ENCODE peak calls at places on chromosome 3, in five cellular contexts. Q is HepG2, D is HCT116, K is H1, R is K562. P is an unnamed sample.

GRCh38 chr3:78895528-78895927 is 872.3 kb downstream of the ROBO1 start:
- DNase-seq in Q (no peak), K (no peak), R (no peak), D (no peak), P (no peak)

GRCh38 chr3:43870844-43871626 is 180.3 kb downstream of the ABHD5 start:
- DNase-seq in K (peak; percentile 17), Q (no peak), R (no peak), D (no peak), P (no peak)

GRCh38 chr3:171980578-171981270 is 58.7 kb upstream of the FNDC3B start:
- DNase-seq in R (peak; percentile 56), K (no peak), Q (no peak), D (no peak), P (no peak)

GRCh38 chr3:194687638-194688206 is 2.0 kb downstream of the FAM43A start:
- DNase-seq in Q (no peak), K (peak; percentile 84), D (no peak), R (no peak), P (no peak)

GRCh38 chr3:5001135-5001534 is 21.9 kb downstream of the BHLHE40 start:
- DNase-seq in Q (no peak), R (no peak), K (no peak), D (no peak), P (no peak)

GRCh38 chr3:43223670-43224364 is 62.5 kb upstream of the SNRK start:
- DNase-seq in Q (no peak), D (no peak), K (no peak), R (no peak), P (no peak)

GRCh38 chr3:157530637-157531300 is 27.6 kb upstream of the VEPH1 start:
- DNase-seq in Q (no peak), K (no peak), D (no peak), R (no peak), P (no peak)

GRCh38 chr3:107938128-107938527 is 152.7 kb downstream of the CD47 start:
- DNase-seq in K (no peak), Q (peak; percentile 4), R (peak; percentile 5), D (peak; percentile 21), P (no peak)

GRCh38 chr3:48709051-48709461 is 8.0 kb downstream of the IP6K2 start:
- DNase-seq in K (no peak), D (no peak), R (no peak), Q (no peak), P (no peak)

GRCh38 chr3:135982922-135983581 is 17.5 kb downstream of the PPP2R3A start:
- DNase-seq in Q (no peak), K (no peak), R (no peak), D (no peak), P (no peak)

GRCh38 chr3:123371426-123371825 is 77.5 kb downstream of the ADCY5 start:
- DNase-seq in R (no peak), K (no peak), Q (no peak), D (no peak), P (no peak)
- TF ChIP-seq CEBPB in R (no peak), K (no peak), Q (no peak), D (no peak), P (no peak)

GRCh38 chr3:23992051-23992628 is 47.1 kb downstream of the NR1D2 start:
- DNase-seq in Q (no peak), K (no peak), R (no peak), D (no peak), P (no peak)
- TF ChIP-seq JUND in Q (no peak), K (no peak), R (no peak), D (no peak), P (no peak)

GRCh38 chr3:36525115-36525711 is 144.9 kb downstream of the STAC start:
- DNase-seq in K (no peak), R (no peak), Q (no peak), D (no peak), P (no peak)
- TF ChIP-seq CEBPB in K (no peak), R (no peak), Q (no peak), D (no peak), P (no peak)

GRCh38 chr3:11662392-11662990 is 18.8 kb upstream of the VGLL4 start:
- DNase-seq in R (no peak), K (no peak), D (peak; percentile 42), Q (peak; percentile 29), P (no peak)
- TF ChIP-seq JUND in R (no peak), K (no peak), D (no peak), Q (no peak), P (no peak)

DNA sequence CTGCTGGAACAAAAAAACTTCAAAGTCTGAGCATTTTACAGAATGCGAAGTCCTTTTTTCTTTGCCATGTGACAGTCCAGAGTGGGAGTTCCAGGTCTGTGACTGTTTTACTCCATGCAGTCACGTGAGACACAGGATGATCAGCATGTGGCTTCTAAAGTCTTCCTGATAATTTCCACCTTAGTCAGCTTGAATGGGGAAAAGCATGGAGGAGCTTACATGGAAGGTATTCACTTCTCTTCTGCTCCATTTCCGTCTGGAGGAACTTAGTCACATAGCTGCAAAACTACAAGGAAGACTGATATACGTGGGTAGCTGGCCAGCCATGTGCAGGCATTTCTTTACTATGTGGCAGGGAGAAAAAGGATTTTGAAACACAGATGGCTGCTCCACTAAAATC is 1.8 kb downstream of the SNTN start:
- DNase-seq in D (no peak), Q (no peak), R (no peak), K (no peak), P (no peak)
- TF ChIP-seq CEBPB in D (no peak), Q (no peak), R (no peak), K (no peak), P (no peak)

GRCh38 chr3:137163241-137163916 is 205.6 kb downstream of the IL20RB start:
- DNase-seq in R (no peak), Q (no peak), D (no peak), K (no peak), P (no peak)
- TF ChIP-seq JUND in R (no peak), Q (no peak), D (no peak), K (no peak), P (no peak)

P was measured in GM12878.